ENCODE peak calls at places on chromosomes 1 and 21, in four cellular contexts. O is cardiac fibroblast, K is heart left ventricle, D is Caco-2. M is an unnamed sample.

GRCh38 chr1:92653605-92654381 is 131.1 kb downstream of the EVI5 start:
- DNase-seq in O (no peak), K (no peak), D (peak; percentile 34), M (no peak)

GRCh38 chr1:38083541-38083940 is 36.9 kb upstream of the POU3F1 start:
- DNase-seq in O (no peak), K (no peak), D (no peak), M (no peak)

GRCh38 chr1:59360170-59360569 is 63.3 kb downstream of the FGGY start:
- DNase-seq in O (peak; percentile 92), K (no peak), D (no peak), M (peak; percentile 19)

GRCh38 chr1:58883037-58883887 is 99.4 kb upstream of the JUN start:
- DNase-seq in O (peak; percentile 99), K (peak; percentile 78), D (no peak), M (peak; percentile 87)

GRCh38 chr1:246966502-246966901 is 34.8 kb upstream of the AHCTF1 start:
- DNase-seq in O (no peak), K (no peak), D (no peak), M (no peak)

GRCh38 chr1:31822766-31823165 is 6.9 kb upstream of the SPOCD1 start:
- DNase-seq in O (peak; percentile 53), K (no peak), D (no peak), M (no peak)

GRCh38 chr1:44259090-44259489 is 45.8 kb downstream of the DMAP1 start:
- DNase-seq in O (no peak), K (no peak), D (no peak), M (no peak)

GRCh38 chr21:42660118-42660470 is 6.7 kb downstream of the PDE9A start:
- DNase-seq in O (no peak), K (peak; percentile 41), D (no peak), M (no peak)

GRCh38 chr1:185652348-185652747 is 81.8 kb upstream of the HMCN1 start:
- DNase-seq in O (peak; percentile 33), K (no peak), D (no peak), M (no peak)

GRCh38 chr1:211420389-211420788 is 71.6 kb downstream of the RD3 start:
- DNase-seq in O (peak; percentile 44), K (no peak), D (no peak), M (no peak)

GRCh38 chr1:70333245-70333644 is 21.3 kb downstream of the ANKRD13C start:
- DNase-seq in O (no peak), K (no peak), D (no peak), M (no peak)

GRCh38 chr21:27823652-27824201 is 856.8 kb upstream of the ADAMTS5 start:
- DNase-seq in O (no peak), K (no peak), D (no peak), M (no peak)

GRCh38 chr21:38688068-38688467 is 117.7 kb upstream of the ETS2 start:
- DNase-seq in O (no peak), K (no peak), D (no peak), M (no peak)

GRCh38 chr1:58290685-58291372 is 255.7 kb downstream of the OMA1 start:
- DNase-seq in O (peak; percentile 2), K (no peak), D (peak; percentile 33), M (no peak)

GRCh38 chr1:10152709-10153284 is 57.6 kb upstream of the KIF1B start:
- DNase-seq in O (peak; percentile 73), K (no peak), D (no peak), M (peak; percentile 60)

GRCh38 chr1:95793893-95794292 is 559.9 kb downstream of the RWDD3 start:
- DNase-seq in O (no peak), K (no peak), D (no peak), M (no peak)

GRCh38 chr1:241934843-241935242 is 22.7 kb upstream of the BECN2 start:
- DNase-seq in O (no peak), K (no peak), D (no peak), M (no peak)

GRCh38 chr1:89519779-89520358 is 4.8 kb upstream of the LRRC8B start:
- DNase-seq in O (peak; percentile 73), K (no peak), D (no peak), M (no peak)

GRCh38 chr1:116328671-116329070 is 44.4 kb upstream of the ATP1A1 start:
- DNase-seq in O (no peak), K (no peak), D (no peak), M (no peak)

GRCh38 chr1:248886237-248886895 is 19.7 kb upstream of the PGBD2 start:
- DNase-seq in O (peak; percentile 19), K (no peak), D (no peak), M (no peak)

GRCh38 chr1:26357121-26357602 is 3.2 kb upstream of the CRYBG2 start:
- DNase-seq in O (no peak), K (no peak), D (no peak), M (no peak)

GRCh38 chr1:8201331-8201861 is 116.5 kb upstream of the SLC45A1 start:
- DNase-seq in O (peak; percentile 46), K (no peak), D (peak; percentile 65), M (no peak)

GRCh38 chr1:78045600-78045849 is 241 bp upstream of the GIPC2 start:
- DNase-seq in O (no peak), K (no peak), D (no peak), M (no peak)

GRCh38 chr1:221478050-221478949 is 263.6 kb downstream of the DUSP10 start:
- DNase-seq in O (peak; percentile 90), K (peak; percentile 60), D (peak; percentile 56), M (peak; percentile 76)

GRCh38 chr21:32543975-32544374 is 41.3 kb downstream of the TCP10L start:
- DNase-seq in O (no peak), K (no peak), D (no peak), M (no peak)

GRCh38 chr1:246651012-246651411 is 73.2 kb upstream of the SCCPDH start:
- DNase-seq in O (no peak), K (no peak), D (no peak), M (no peak)

GRCh38 chr1:38153426-38154088 is 107.0 kb upstream of the POU3F1 start:
- DNase-seq in O (no peak), K (no peak), D (no peak), M (no peak)

GRCh38 chr1:230212405-230212936 is 145.4 kb downstream of the GALNT2 start:
- DNase-seq in O (no peak), K (no peak), D (no peak), M (no peak)

GRCh38 chr1:33473900-33474299 is 1.5 kb downstream of the ZSCAN20 start:
- DNase-seq in O (peak; percentile 9), K (no peak), D (no peak), M (no peak)

GRCh38 chr1:10361515-10361914 is 37.3 kb upstream of the PGD start:
- DNase-seq in O (no peak), K (no peak), D (no peak), M (no peak)

GRCh38 chr1:208936431-208936830 is 647.1 kb upstream of the CAMK1G start:
- DNase-seq in O (no peak), K (no peak), D (no peak), M (no peak)
- H3K4me3 ChIP-seq in O (no peak overlapping the region), K (no peak overlapping the region), D (no peak overlapping the region), M (no peak overlapping the region)

DNA sequence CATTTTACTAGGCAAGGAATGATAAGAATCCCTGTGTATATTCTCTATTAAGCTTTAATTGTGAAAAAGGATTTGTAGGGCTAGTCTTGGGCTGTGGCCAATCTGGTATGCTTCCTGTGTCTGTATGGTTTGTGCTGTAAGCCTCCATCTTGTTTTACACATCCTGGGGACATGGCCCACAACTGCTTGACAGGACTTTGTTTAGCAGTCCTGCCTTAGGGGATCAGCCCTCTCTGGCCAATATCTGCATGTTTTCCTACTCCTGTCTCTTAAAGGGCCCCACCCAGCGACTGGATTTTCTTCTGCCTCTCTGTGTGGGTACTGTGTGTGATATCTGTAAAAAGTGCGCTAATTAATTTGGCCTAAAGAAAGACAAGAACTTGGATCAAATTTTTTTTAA is 813.2 kb downstream of the PLA2G4A start:
- DNase-seq in O (no peak), K (no peak), D (no peak), M (no peak)
- H3K4me3 ChIP-seq in O (no peak overlapping the region), K (no peak overlapping the region), D (no peak overlapping the region), M (no peak overlapping the region)

GRCh38 chr1:66981679-66982078 is 56.9 kb downstream of the MIER1 start:
- DNase-seq in O (peak; percentile 53), K (no peak), D (no peak), M (no peak)
- H3K4me3 ChIP-seq in O (no peak overlapping the region), K (peak overlapping the region; percentile 46), D (no peak overlapping the region), M (peak overlapping the region; percentile 45)

DNA sequence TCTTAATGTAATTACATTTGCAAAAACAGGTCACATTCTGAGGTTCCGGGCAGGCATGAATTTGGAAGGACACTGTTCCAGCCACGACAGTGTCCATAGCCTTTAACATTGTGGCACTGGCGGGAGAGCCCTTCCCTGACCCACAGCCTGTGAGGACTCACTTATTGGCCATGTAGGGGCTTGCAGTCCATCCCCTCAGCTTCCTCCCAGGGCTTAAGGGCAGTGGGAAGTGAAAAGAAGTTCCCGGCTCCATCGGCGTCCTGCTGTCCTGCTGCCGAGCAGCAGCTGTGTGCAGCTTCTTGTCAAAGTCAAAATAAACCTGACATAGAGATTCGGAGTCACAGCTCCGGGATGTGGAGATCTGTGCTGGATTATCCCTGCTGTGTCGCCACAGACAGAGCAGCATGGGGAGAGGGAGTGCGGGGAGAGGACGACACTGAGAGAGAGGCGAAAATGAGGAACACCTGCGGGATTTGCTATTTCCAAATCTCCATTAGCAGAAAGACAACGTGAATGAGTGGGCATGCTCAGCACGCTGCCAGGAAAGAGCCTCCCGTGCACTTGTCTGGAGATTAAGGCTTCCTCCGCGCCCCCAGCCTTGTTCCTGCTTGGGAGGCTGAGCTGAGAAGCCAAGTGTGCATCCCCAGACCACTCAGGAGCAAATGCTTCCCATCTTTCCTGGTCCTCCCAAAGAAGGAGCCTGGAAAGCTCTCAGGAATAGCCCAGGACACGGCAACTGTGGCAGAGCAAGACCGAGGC is 260.3 kb downstream of the ASTN1 start:
- DNase-seq in O (no peak), K (no peak), D (no peak), M (no peak)
- H3K4me3 ChIP-seq in O (no peak overlapping the region), K (peak overlapping the region; percentile 37), D (no peak overlapping the region), M (peak overlapping the region; percentile 12)

DNA sequence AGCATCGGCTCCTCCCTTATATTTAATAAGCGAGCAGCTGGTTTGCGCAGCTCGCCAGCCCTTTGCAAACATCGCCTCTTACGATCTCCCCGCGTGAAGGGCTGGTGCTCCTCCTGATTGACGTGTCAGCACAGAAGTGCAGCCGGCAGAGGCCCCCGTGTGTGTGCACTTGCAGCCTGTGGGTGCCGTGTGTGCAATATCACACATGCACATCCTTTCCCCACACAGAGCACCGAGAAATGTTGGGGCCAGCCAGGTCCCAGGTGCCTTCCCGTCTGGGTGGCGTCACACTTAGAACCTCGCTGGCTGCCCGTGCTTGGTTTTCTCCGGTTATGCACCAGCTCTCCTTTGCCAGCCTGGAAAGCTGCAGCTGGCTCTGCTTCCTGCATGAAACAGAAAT is 126.6 kb upstream of the AJAP1 start:
- DNase-seq in O (no peak), K (no peak), D (no peak), M (no peak)
- H3K4me3 ChIP-seq in O (no peak overlapping the region), K (no peak overlapping the region), D (no peak overlapping the region), M (no peak overlapping the region)

GRCh38 chr1:234979316-234980223 is 149.1 kb downstream of the TOMM20 start:
- DNase-seq in O (no peak), K (no peak), D (no peak), M (peak; percentile 27)

GRCh38 chr1:234976880-234977680 is 151.6 kb downstream of the TOMM20 start:
- DNase-seq in O (no peak), K (no peak), D (peak; percentile 8), M (no peak)

GRCh38 chr1:234975941-234976871 is 152.4 kb downstream of the TOMM20 start:
- DNase-seq in O (no peak), K (no peak), D (peak; percentile 73), M (peak; percentile 83)

GRCh38 chr1:234978397-234979291 is 150.0 kb downstream of the TOMM20 start:
- DNase-seq in O (peak; percentile 75), K (no peak), D (peak; percentile 71), M (no peak)

GRCh38 chr1:234977891-234978396 is 150.7 kb downstream of the TOMM20 start:
- DNase-seq in O (no peak), K (no peak), D (no peak), M (no peak)
- H3K4me3 ChIP-seq in O (no peak overlapping the region), K (no peak overlapping the region), D (no peak overlapping the region), M (no peak overlapping the region)